ENCODE peak calls at places on chromosome 2, in nine cellular contexts. Z, U, C, R, J, L, B, Y and W are unnamed samples.

GRCh38 chr2:212548459-212548815 is 9.8 kb upstream of the ERBB4 start:
- DNase-seq in Z (peak), U (no peak), C (no peak), R (no peak), J (peak), L (no peak), B (no peak), Y (peak), W (no peak)

GRCh38 chr2:64797881-64798590 is 144.3 kb upstream of the SERTAD2 start:
- DNase-seq in Z (peak), U (no peak), C (no peak), R (no peak), J (peak), L (no peak), B (no peak), Y (peak), W (no peak)

GRCh38 chr2:240840435-240841060 is 20.5 kb upstream of the KIF1A start:
- DNase-seq in Z (peak), U (no peak), C (no peak), R (peak), J (peak), L (peak), B (no peak), Y (peak), W (peak)

GRCh38 chr2:107534926-107535325 is 291.8 kb upstream of the RGPD4 start:
- DNase-seq in Z (no peak), U (no peak), C (no peak), R (no peak), J (no peak), L (no peak), B (no peak), Y (no peak), W (no peak)

GRCh38 chr2:15845737-15846405 is 94.5 kb upstream of the MYCN start:
- DNase-seq in Z (no peak), U (no peak), C (no peak), R (no peak), J (no peak), L (no peak), B (no peak), Y (no peak), W (no peak)

GRCh38 chr2:127735537-127736399 is 34.5 kb downstream of the SFT2D3 start:
- DNase-seq in Z (no peak), U (no peak), C (no peak), R (no peak), J (peak), L (no peak), B (no peak), Y (no peak), W (no peak)

GRCh38 chr2:105042189-105042588 is 4.3 kb downstream of the MRPS9 start:
- DNase-seq in Z (no peak), U (no peak), C (no peak), R (no peak), J (no peak), L (peak), B (no peak), Y (peak), W (no peak)

GRCh38 chr2:43041661-43042360 is 184.6 kb downstream of the ZFP36L2 start:
- DNase-seq in Z (peak), U (peak), C (no peak), R (no peak), J (peak), L (peak), B (no peak), Y (no peak), W (no peak)

GRCh38 chr2:174972924-174973323 is 32.3 kb downstream of the CHN1 start:
- DNase-seq in Z (peak), U (no peak), C (no peak), R (no peak), J (peak), L (no peak), B (no peak), Y (no peak), W (no peak)

GRCh38 chr2:177338177-177338721 is 54.3 kb upstream of the AGPS start:
- DNase-seq in Z (peak), U (no peak), C (no peak), R (peak), J (peak), L (no peak), B (no peak), Y (no peak), W (no peak)

GRCh38 chr2:16625759-16626158 is 39.9 kb downstream of the CYRIA start:
- DNase-seq in Z (no peak), U (no peak), C (no peak), R (peak), J (no peak), L (no peak), B (no peak), Y (no peak), W (no peak)

GRCh38 chr2:237296756-237297155 is 117.2 kb downstream of the COL6A3 start:
- DNase-seq in Z (no peak), U (no peak), C (no peak), R (no peak), J (no peak), L (no peak), B (no peak), Y (no peak), W (no peak)

GRCh38 chr2:235623052-235623451 is 129.2 kb downstream of the AGAP1 start:
- DNase-seq in Z (no peak), U (no peak), C (no peak), R (no peak), J (no peak), L (no peak), B (no peak), Y (no peak), W (no peak)

GRCh38 chr2:71477231-71477681 is 23.9 kb downstream of the DYSF start:
- DNase-seq in Z (peak), U (no peak), C (no peak), R (no peak), J (peak), L (no peak), B (no peak), Y (no peak), W (no peak)

GRCh38 chr2:118431188-118431562 is 342.9 kb downstream of the INSIG2 start:
- DNase-seq in Z (peak), U (no peak), C (no peak), R (no peak), J (peak), L (no peak), B (no peak), Y (no peak), W (no peak)

GRCh38 chr2:68750592-68751396 is 16.2 kb downstream of the ARHGAP25 start:
- DNase-seq in Z (no peak), U (no peak), C (no peak), R (no peak), J (no peak), L (no peak), B (no peak), Y (no peak), W (no peak)

DNA sequence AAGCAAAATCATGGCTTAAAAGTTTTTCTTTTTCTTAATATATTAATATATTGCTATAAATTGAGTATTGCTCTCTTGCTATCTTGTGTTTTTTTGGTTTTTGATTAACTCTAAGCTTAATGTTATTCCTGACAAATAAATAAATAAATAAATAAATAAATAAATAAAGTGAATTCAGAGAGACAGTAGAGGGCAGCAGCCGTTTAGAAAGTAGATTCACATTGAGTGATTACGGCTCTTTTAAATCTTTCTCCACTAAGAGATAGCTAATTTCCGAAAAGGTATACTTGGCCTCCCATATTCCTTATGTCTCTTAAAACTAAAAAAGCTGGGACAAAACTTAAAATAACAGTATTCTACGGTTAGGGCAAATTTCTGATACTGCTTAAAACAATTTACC is 34.3 kb downstream of the MSH2 start:
- DNase-seq in Z (peak), U (no peak), C (no peak), R (peak), J (peak), L (no peak), B (no peak), Y (no peak), W (no peak)
- TF ChIP-seq CTCF in Z (peak), U (peak), C (peak), R (peak), J (peak), L (peak), B (peak), Y (peak), W (peak)

GRCh38 chr2:102520009-102520408 is 47.0 kb downstream of the SLC9A4 start:
- DNase-seq in Z (peak), U (no peak), C (no peak), R (peak), J (peak), L (peak), B (no peak), Y (peak), W (no peak)
- TF ChIP-seq CTCF in Z (peak), U (peak), C (peak), R (peak), J (peak), L (peak), B (peak), Y (peak), W (peak)

GRCh38 chr2:26010943-26011342 is 22.9 kb upstream of the RAB10 start:
- DNase-seq in Z (no peak), U (no peak), C (no peak), R (no peak), J (no peak), L (no peak), B (no peak), Y (no peak), W (no peak)
- TF ChIP-seq CTCF in Z (no peak), U (no peak), C (no peak), R (no peak), J (no peak), L (no peak), B (no peak), Y (no peak), W (no peak)

DNA sequence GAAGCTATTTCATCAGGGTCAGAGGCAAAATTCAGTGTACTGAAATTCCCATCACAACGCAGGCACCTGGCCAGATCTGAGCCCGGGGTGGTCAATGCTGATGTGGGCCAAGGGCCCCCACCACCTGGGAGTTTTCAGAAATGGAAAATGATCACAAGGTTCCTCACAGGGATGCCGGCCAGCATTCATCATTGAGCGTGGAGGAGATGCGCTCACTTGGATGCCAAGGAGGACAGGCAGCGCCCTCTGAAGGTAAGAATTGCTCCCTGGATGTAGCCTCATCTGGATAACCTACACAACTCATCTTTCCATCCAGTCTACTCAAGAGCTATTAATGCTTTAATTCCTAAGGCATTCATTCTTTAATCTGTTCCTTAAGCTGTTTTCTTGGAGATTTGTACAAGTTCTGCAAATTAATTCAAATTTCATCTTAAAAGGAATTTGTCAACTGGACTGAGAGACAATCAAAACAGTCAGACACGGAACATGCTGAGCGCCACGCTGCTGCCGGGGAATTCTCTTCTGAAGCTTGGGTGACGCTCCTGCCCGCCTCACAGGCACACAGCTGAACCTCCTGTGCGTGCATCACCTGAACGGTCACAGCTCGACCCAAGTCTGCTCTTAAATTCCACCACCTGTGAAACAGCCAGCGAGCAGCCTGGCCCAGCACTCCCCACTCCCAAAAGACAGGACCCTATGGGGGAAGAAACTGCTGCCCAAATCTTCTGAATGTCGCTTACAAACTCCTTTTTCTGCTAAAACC is 206.7 kb downstream of the HDAC4 start:
- DNase-seq in Z (no peak), U (no peak), C (peak), R (no peak), J (no peak), L (peak), B (peak), Y (no peak), W (peak)
- TF ChIP-seq CTCF in Z (peak), U (no peak), C (no peak), R (peak), J (no peak), L (peak), B (no peak), Y (no peak), W (no peak)